ENCODE peak calls at places on chromosomes 2 and 18, in four cellular contexts. I, W, K and B are unnamed samples.

GRCh38 chr2:15142069-15142689 is 419.0 kb downstream of the NBAS start:
- DNase-seq in I (no peak), W (no peak), K (no peak), B (no peak)

GRCh38 chr18:5414546-5414945 is 119.0 kb upstream of the ZBTB14 start:
- DNase-seq in I (no peak), W (no peak), K (no peak), B (no peak)

GRCh38 chr2:223526106-223526505 is 76.1 kb downstream of the SCG2 start:
- DNase-seq in I (no peak), W (no peak), K (no peak), B (no peak)

GRCh38 chr2:187644991-187645390 is 90.8 kb upstream of the TFPI start:
- DNase-seq in I (no peak), W (no peak), K (no peak), B (no peak)

GRCh38 chr18:38751897-38752296 is 1186.3 kb upstream of the CELF4 start:
- DNase-seq in I (no peak), W (no peak), K (no peak), B (no peak)

GRCh38 chr2:157246212-157247067 is 11.1 kb upstream of the GALNT5 start:
- DNase-seq in I (peak; percentile 70), W (no peak), K (no peak), B (no peak)

GRCh38 chr18:25144835-25145234 is 207.1 kb downstream of the ZNF521 start:
- DNase-seq in I (peak; percentile 84), W (peak; percentile 14), K (no peak), B (no peak)

GRCh38 chr2:187986392-187987105 is 305.1 kb upstream of the GULP1 start:
- DNase-seq in I (no peak), W (no peak), K (no peak), B (no peak)

GRCh38 chr2:95384854-95385569 is 17.5 kb upstream of the FAHD2A start:
- DNase-seq in I (no peak), W (no peak), K (no peak), B (peak; percentile 49)

GRCh38 chr2:37350034-37350433 is 5.6 kb downstream of the QPCT start:
- DNase-seq in I (peak; percentile 20), W (no peak), K (no peak), B (no peak)

GRCh38 chr2:18651842-18652774 is 62.7 kb upstream of the NT5C1B start:
- DNase-seq in I (peak; percentile 30), W (no peak), K (no peak), B (no peak)

GRCh38 chr2:218003994-218004419 is 1.2 kb upstream of the TNS1 start:
- DNase-seq in I (peak; percentile 97), W (peak; percentile 76), K (no peak), B (no peak)

GRCh38 chr2:126368778-126369177 is 287.2 kb upstream of the GYPC start:
- DNase-seq in I (no peak), W (no peak), K (no peak), B (no peak)

GRCh38 chr18:38526922-38527321 is 961.3 kb upstream of the CELF4 start:
- DNase-seq in I (no peak), W (no peak), K (no peak), B (no peak)

GRCh38 chr2:8525582-8526402 is 156.1 kb upstream of the ID2 start:
- DNase-seq in I (peak; percentile 71), W (peak; percentile 78), K (peak; percentile 96), B (peak; percentile 96)

GRCh38 chr2:55922488-55922887 is 1.1 kb downstream of the EFEMP1 start:
- DNase-seq in I (peak; percentile 74), W (no peak), K (no peak), B (no peak)

GRCh38 chr2:181334158-181334826 is 122.9 kb upstream of the ITGA4 start:
- DNase-seq in I (no peak), W (no peak), K (no peak), B (no peak)

GRCh38 chr2:42076357-42076921 is 28.6 kb downstream of the PKDCC start:
- DNase-seq in I (no peak), W (no peak), K (no peak), B (no peak)

GRCh38 chr2:42073739-42074138 is 25.9 kb downstream of the PKDCC start:
- DNase-seq in I (no peak), W (no peak), K (no peak), B (no peak)

GRCh38 chr2:42077343-42077742 is 29.5 kb downstream of the PKDCC start:
- DNase-seq in I (no peak), W (no peak), K (no peak), B (no peak)

GRCh38 chr2:42072349-42073118 is 24.7 kb downstream of the PKDCC start:
- DNase-seq in I (peak; percentile 63), W (peak; percentile 69), K (no peak), B (no peak)

GRCh38 chr2:42074661-42075060 is 26.8 kb downstream of the PKDCC start:
- DNase-seq in I (no peak), W (no peak), K (no peak), B (no peak)
- TF ChIP-seq CTCF in I (peak; percentile 31), W (no peak), K (no peak), B (no peak)

GRCh38 chr2:99925960-99926359 is 216.4 kb downstream of the AFF3 start:
- DNase-seq in I (no peak), W (no peak), K (no peak), B (no peak)

GRCh38 chr2:99933894-99934650 is 208.3 kb downstream of the AFF3 start:
- DNase-seq in I (no peak), W (no peak), K (no peak), B (no peak)

GRCh38 chr2:99926986-99927385 is 215.4 kb downstream of the AFF3 start:
- DNase-seq in I (no peak), W (no peak), K (no peak), B (no peak)

GRCh38 chr2:99922664-99923063 is 219.7 kb downstream of the AFF3 start:
- DNase-seq in I (no peak), W (no peak), K (no peak), B (no peak)

GRCh38 chr2:99928472-99929053 is 213.8 kb downstream of the AFF3 start:
- DNase-seq in I (no peak), W (no peak), K (no peak), B (no peak)
- H3K9me3 ChIP-seq in I (no peaks in the 10 kb centered on the region), W (no peaks in the 10 kb centered on the region), K (no peaks in the 10 kb centered on the region), B (no peaks in the 10 kb centered on the region)

DNA sequence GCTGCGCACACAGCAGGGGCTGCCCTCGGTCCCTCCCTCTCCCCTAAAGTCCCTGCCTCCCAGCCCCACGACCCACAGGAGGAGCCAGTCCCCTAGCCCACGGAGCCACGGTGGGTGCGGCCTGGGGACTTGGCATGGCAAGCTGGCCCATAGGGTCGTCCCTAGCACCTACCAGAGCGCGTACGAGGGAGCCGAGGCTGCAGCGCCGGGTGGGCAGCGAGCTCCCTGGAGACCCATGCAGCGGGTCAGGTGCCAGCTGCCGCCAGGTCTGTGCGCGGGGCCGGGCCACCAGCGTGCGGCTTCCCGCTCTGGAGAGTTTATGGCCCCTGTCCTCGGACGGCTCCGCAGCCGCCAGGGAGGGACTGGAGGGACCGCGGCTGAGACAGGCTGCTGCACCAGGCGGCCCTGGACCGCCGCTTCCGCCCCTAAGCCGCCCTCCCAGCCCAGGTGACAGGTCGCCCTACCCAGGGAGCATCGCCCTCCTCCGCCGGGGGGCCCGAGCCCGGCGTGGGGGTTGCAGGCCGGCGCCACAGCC is 273.6 kb downstream of the CCDC74A start:
- DNase-seq in I (no peak), W (peak; percentile 19), K (peak; percentile 48), B (no peak)
- H3K4me3 ChIP-seq in I (peak overlapping the region; percentile 76), W (no peak overlapping the region), K (peak overlapping the region; percentile 48), B (no peak overlapping the region)

GRCh38 chr2:100292022-100292580 is 30.2 kb downstream of the LONRF2 start:
- DNase-seq in I (peak; percentile 90), W (no peak), K (peak; percentile 72), B (peak; percentile 74)
- TF ChIP-seq CTCF in I (peak; percentile 13), W (no peak), K (no peak), B (no peak)

GRCh38 chr2:119853777-119854399 is 94.2 kb downstream of the PTPN4 start:
- DNase-seq in I (no peak), W (no peak), K (no peak), B (no peak)
- H3K9me3 ChIP-seq in I (no peaks in the 10 kb centered on the region), W (peaks cover 45% of the 10 kb centered on the region), K (peaks cover 42% of the 10 kb centered on the region), B (peaks cover 13% of the 10 kb centered on the region)

DNA sequence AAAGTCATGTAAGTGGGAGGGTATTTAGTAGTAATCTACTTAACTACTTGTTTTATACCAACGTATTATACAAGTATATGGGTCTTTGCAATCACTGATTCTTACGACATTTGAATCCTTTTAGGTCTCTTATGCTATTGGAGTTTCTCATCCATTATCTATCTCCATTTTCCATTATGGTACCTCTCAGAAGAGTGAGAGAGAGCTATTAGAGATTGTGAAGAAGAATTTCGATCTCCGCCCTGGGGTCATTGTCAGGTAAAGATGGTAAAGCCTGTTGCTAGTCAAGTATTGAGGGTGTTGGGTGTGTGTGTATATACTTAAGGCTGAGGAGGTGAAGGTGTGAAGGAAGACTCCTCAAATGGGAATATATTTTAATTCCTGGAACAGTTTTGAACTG is 3.8 kb downstream of the MAT2A start:
- DNase-seq in I (no peak), W (no peak), K (no peak), B (no peak)
- H3K4me3 ChIP-seq in I (no peak overlapping the region), W (no peak overlapping the region), K (no peak overlapping the region), B (no peak overlapping the region)

DNA sequence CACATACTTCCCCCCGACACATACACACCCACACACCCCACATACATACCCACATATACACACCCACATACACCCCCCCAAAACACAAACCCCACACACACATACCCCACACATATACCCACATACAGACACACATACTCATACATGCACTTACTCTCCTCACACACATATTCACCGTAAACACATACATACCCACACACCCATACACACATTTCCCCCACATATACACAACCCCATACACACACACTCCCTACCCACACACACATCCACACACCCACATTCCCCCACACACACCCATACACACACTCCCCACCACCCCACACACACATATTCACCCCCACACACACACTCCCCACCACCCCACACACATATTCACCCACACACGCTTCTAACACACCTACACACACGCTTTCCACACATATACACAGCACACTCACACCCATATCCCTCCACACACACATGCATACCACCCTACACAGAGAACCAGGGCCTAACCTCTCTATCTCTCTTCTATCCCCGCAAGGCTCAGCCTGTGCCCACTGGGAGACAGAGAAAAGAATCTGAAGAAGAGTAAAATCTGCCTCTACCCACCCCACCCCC is 182.4 kb upstream of the ETAA1 start:
- DNase-seq in I (no peak), W (no peak), K (no peak), B (no peak)
- TF ChIP-seq CTCF in I (no peak), W (no peak), K (no peak), B (no peak)